ENCODE peak calls at places on chromosomes 1 and 21, in ten cellular contexts. Q is Panc1; L is breast epithelium; I is GF-D8; T is sciatic nerve; G is stimulated activated CD4-positive, alpha-beta T cell treated with anti-CD3 and anti-CD28 coated beads, Interleukin-4, amount 100 ng/mL, for 4 hours; J is stimulated activated CD8-positive, alpha-beta memory T cell treated with anti-CD3 and anti-CD28 coated beads, Interleukin-2, amount 100 ng/mL, for 48 hours; U is RCC 7860; R is ureter; X is germinal center. E is an unnamed sample.

GRCh38 chr1:94022471-94023189 is 98.3 kb downstream of the ABCA4 start:
- DNase-seq in Q (peak; percentile 60), L (no peak), I (no peak), T (no peak), G (no peak), J (no peak), U (peak; percentile 58), R (no peak), X (no peak), E (no peak)

GRCh38 chr21:30256100-30256499 is 26.6 kb downstream of the KRTAP24-1 start:
- DNase-seq in Q (no peak), L (no peak), I (no peak), T (no peak), G (no peak), J (no peak), U (no peak), R (no peak), X (no peak), E (no peak)

GRCh38 chr1:37999434-38000232 is 5.7 kb downstream of the FHL3 start:
- DNase-seq in Q (no peak), L (peak; percentile 35), I (peak; percentile 73), T (no peak), G (no peak), J (no peak), U (peak; percentile 82), R (peak; percentile 64), X (no peak), E (peak; percentile 81)

GRCh38 chr1:204623365-204623893 is 62.1 kb downstream of the LRRN2 start:
- DNase-seq in Q (no peak), L (no peak), I (no peak), T (peak; percentile 77), G (no peak), J (no peak), U (peak; percentile 61), R (no peak), X (no peak), E (no peak)

GRCh38 chr1:115365738-115366137 is 27.7 kb upstream of the NGF start:
- DNase-seq in Q (no peak), L (no peak), I (no peak), T (no peak), G (no peak), J (no peak), U (no peak), R (peak; percentile 70), X (no peak), E (no peak)

GRCh38 chr1:156123356-156124196 is 9.1 kb downstream of the LMNA start:
- DNase-seq in Q (peak; percentile 88), L (peak; percentile 99), I (peak; percentile 7), T (peak; percentile 96), G (peak; percentile 67), J (peak; percentile 52), U (peak; percentile 96), R (peak; percentile 97), X (no peak), E (peak; percentile 99)

GRCh38 chr1:22518379-22518778 is 44.9 kb upstream of the EPHA8 start:
- DNase-seq in Q (no peak), L (no peak), I (no peak), T (no peak), G (no peak), J (no peak), U (no peak), R (no peak), X (no peak), E (no peak)

GRCh38 chr1:23451452-23451851 is 26.9 kb upstream of the TCEA3 start:
- DNase-seq in Q (no peak), L (no peak), I (no peak), T (no peak), G (no peak), J (no peak), U (no peak), R (no peak), X (no peak), E (no peak)

GRCh38 chr21:27225142-27225541 is 258.3 kb upstream of the ADAMTS5 start:
- DNase-seq in Q (no peak), L (no peak), I (no peak), T (no peak), G (no peak), J (no peak), U (no peak), R (no peak), X (no peak), E (no peak)

GRCh38 chr1:71157715-71158114 is 76.9 kb upstream of the ZRANB2 start:
- DNase-seq in Q (no peak), L (no peak), I (no peak), T (no peak), G (no peak), J (no peak), U (no peak), R (no peak), X (no peak), E (no peak)

GRCh38 chr1:5579966-5580365 is 412.3 kb downstream of the NPHP4 start:
- DNase-seq in Q (no peak), L (no peak), I (no peak), T (no peak), G (no peak), J (no peak), U (no peak), R (no peak), X (no peak), E (no peak)

GRCh38 chr1:147879911-147880310 is 22.7 kb upstream of the GJA8 start:
- DNase-seq in Q (no peak), L (no peak), I (no peak), T (no peak), G (no peak), J (no peak), U (no peak), R (no peak), X (no peak), E (no peak)

GRCh38 chr1:54742262-54742661 is 22.1 kb downstream of the PARS2 start:
- DNase-seq in Q (no peak), L (no peak), I (no peak), T (no peak), G (no peak), J (no peak), U (no peak), R (no peak), X (no peak), E (no peak)